ENCODE peak calls at places on chromosomes 3 and 15, in nine cellular contexts. V is transverse colon, Y is AG09309, Z is A549, B is adrenal gland, L is GM23338, P is foreskin fibroblast, I is kidney epithelial cell, G is cardiac fibroblast. F is an unnamed sample.

GRCh38 chr3:72550582-72551262 is 297.5 kb downstream of the SHQ1 start:
- DNase-seq in B (no peak), Z (no peak), V (no peak), L (no peak), I (no peak), Y (no peak), G (no peak), P (no peak), F (no peak)

GRCh38 chr15:89847101-89847500 is 32.4 kb upstream of the ANPEP start:
- DNase-seq in L (no peak), Y (no peak), G (no peak), P (no peak), V (no peak), B (no peak), Z (no peak), I (no peak), F (no peak)

GRCh38 chr15:99267957-99268356 is 16.7 kb downstream of the LRRC28 start:
- DNase-seq in Y (no peak), Z (no peak), V (no peak), G (no peak), B (no peak), P (no peak), I (no peak), L (no peak), F (no peak)

GRCh38 chr3:57757642-57758297 is 1.7 kb downstream of the SLMAP start:
- DNase-seq in Z (peak), G (peak), L (peak), I (no peak), P (peak), B (peak), V (peak), Y (no peak), F (no peak)

GRCh38 chr3:124545891-124546290 is 184.4 kb upstream of the UMPS start:
- DNase-seq in Z (no peak), I (no peak), G (no peak), L (no peak), V (no peak), B (no peak), P (no peak), Y (no peak), F (no peak)

GRCh38 chr15:48046813-48047483 is 73.8 kb upstream of the SLC24A5 start:
- DNase-seq in L (peak), I (no peak), P (no peak), Y (no peak), G (no peak), V (no peak), B (no peak), Z (no peak), F (no peak)

GRCh38 chr3:30657914-30658313 is 51.5 kb downstream of the TGFBR2 start:
- DNase-seq in Z (no peak), Y (no peak), G (no peak), V (no peak), L (no peak), B (no peak), I (no peak), P (peak), F (no peak)

GRCh38 chr15:75869446-75869845 is 26.2 kb downstream of the UBE2Q2 start:
- DNase-seq in I (no peak), Y (no peak), B (no peak), V (no peak), G (no peak), P (no peak), Z (no peak), L (no peak), F (no peak)

GRCh38 chr3:50674349-50675178 is at the start of gene DOCK3:
- DNase-seq in P (peak), L (peak), B (peak), G (peak), Y (no peak), V (peak), I (no peak), Z (peak), F (no peak)

GRCh38 chr3:13673207-13673606 is 124.3 kb downstream of the FBLN2 start:
- DNase-seq in L (peak), Z (peak), V (no peak), I (no peak), G (peak), B (no peak), P (no peak), Y (no peak), F (no peak)

GRCh38 chr15:88256261-88257230 is at the start of gene NTRK3:
- DNase-seq in B (no peak), P (peak), L (peak), Z (no peak), G (no peak), Y (no peak), V (no peak), I (no peak), F (no peak)

GRCh38 chr3:4950351-4950784 is 28.9 kb upstream of the BHLHE40 start:
- DNase-seq in I (no peak), B (no peak), P (no peak), Y (no peak), Z (no peak), G (peak), L (no peak), V (no peak), F (no peak)

GRCh38 chr3:44444896-44445691 is 32.4 kb downstream of the ZNF445 start:
- DNase-seq in V (no peak), I (no peak), P (no peak), Z (no peak), L (no peak), G (no peak), B (no peak), Y (no peak), F (no peak)

GRCh38 chr3:77530870-77531269 is 491.0 kb downstream of the ROBO2 start:
- DNase-seq in Y (peak), P (peak), I (no peak), G (no peak), V (no peak), B (no peak), L (no peak), Z (no peak), F (no peak)

GRCh38 chr3:32613183-32613582 is 42.5 kb upstream of the DYNC1LI1 start:
- DNase-seq in B (no peak), G (peak), Z (no peak), L (no peak), P (no peak), Y (no peak), V (no peak), I (no peak), F (no peak)

GRCh38 chr3:181756645-181757044 is 44.9 kb downstream of the SOX2 start:
- DNase-seq in L (peak), V (no peak), P (no peak), Y (no peak), B (no peak), I (no peak), Z (no peak), G (no peak), F (no peak)

GRCh38 chr3:11136871-11137626 is 17.2 kb upstream of the HRH1 start:
- DNase-seq in L (peak), I (peak), Y (peak), V (peak), B (peak), G (peak), Z (peak), P (peak), F (peak)

GRCh38 chr3:164380156-164380555 is 698.1 kb downstream of the SI start:
- DNase-seq in B (no peak), V (no peak), P (no peak), Z (no peak), G (no peak), Y (no peak), I (no peak), L (no peak), F (no peak)

GRCh38 chr3:55615694-55616310 is 128.7 kb upstream of the WNT5A start:
- DNase-seq in Y (no peak), L (peak), I (no peak), B (no peak), G (no peak), V (no peak), P (peak), Z (no peak), F (no peak)

GRCh38 chr3:14142567-14143270 is 17.9 kb downstream of the TMEM43 start:
- DNase-seq in P (no peak), B (no peak), I (no peak), G (no peak), L (no peak), Z (no peak), V (no peak), Y (no peak), F (no peak)

GRCh38 chr3:150783920-150784746 is 21.2 kb upstream of the SIAH2 start:
- DNase-seq in I (no peak), G (peak), Z (no peak), V (no peak), Y (no peak), B (no peak), L (no peak), P (no peak), F (no peak)

GRCh38 chr3:55624238-55624637 is 137.1 kb upstream of the WNT5A start:
- DNase-seq in I (no peak), G (peak), P (no peak), B (peak), L (no peak), Z (no peak), V (peak), Y (no peak), F (no peak)

GRCh38 chr3:161558256-161558655 is 61.6 kb downstream of the OTOL1 start:
- DNase-seq in B (no peak), I (no peak), V (no peak), G (no peak), Y (no peak), Z (no peak), L (no peak), P (peak), F (no peak)

GRCh38 chr3:169354774-169355501 is 308.6 kb downstream of the MECOM start:
- DNase-seq in B (no peak), Y (no peak), P (no peak), L (peak), Z (no peak), I (no peak), G (no peak), V (no peak), F (no peak)

GRCh38 chr3:176351408-176351807 is 845.9 kb downstream of the TBL1XR1 start:
- DNase-seq in P (peak), Z (no peak), B (no peak), G (peak), V (no peak), I (no peak), L (no peak), Y (peak), F (no peak)

GRCh38 chr3:64601824-64602223 is 86.0 kb downstream of the ADAMTS9 start:
- DNase-seq in Z (no peak), P (no peak), G (no peak), L (no peak), B (no peak), I (no peak), Y (no peak), V (no peak), F (no peak)
- TF ChIP-seq CTCF in Z (no peak), P (no peak), G (no peak), L (no peak), B (no peak), I (no peak), Y (no peak), V (no peak), F (no peak)

GRCh38 chr3:128252083-128252482 is 98.8 kb downstream of the EEFSEC start:
- DNase-seq in L (no peak), P (no peak), Z (no peak), I (no peak), Y (no peak), G (no peak), V (no peak), B (no peak), F (no peak)

GRCh38 chr3:128256131-128256530 is 102.8 kb downstream of the EEFSEC start:
- DNase-seq in I (no peak), P (no peak), L (no peak), Z (no peak), B (no peak), Y (no peak), V (no peak), G (no peak), F (no peak)

GRCh38 chr3:128254967-128255366 is 101.7 kb downstream of the EEFSEC start:
- DNase-seq in B (no peak), Z (no peak), V (no peak), P (no peak), I (no peak), G (no peak), L (peak), Y (no peak), F (no peak)

GRCh38 chr3:128254066-128254590 is 100.8 kb downstream of the EEFSEC start:
- DNase-seq in P (peak), Z (no peak), L (no peak), V (no peak), Y (no peak), B (no peak), G (no peak), I (no peak), F (no peak)

DNA sequence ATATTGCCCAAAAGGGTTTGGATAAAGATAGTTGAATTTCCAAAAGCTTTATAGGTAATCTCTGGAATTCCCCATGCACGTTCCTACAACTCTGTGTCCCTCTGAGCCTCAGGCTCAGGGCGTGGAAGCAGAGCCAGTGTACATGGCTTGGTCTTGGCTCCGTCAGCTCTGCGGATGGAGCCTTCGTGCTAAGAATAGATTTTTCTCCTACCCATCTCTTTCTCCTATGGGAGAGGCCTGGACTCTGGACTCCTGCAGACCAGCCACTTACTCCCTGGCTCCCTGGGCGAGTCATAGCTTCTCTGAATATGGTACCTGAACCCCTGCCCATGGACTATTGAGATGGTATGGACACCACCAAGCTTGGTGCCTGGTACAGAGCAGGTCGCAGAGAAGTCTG is 99.9 kb downstream of the EEFSEC start:
- DNase-seq in G (no peak), Y (no peak), V (no peak), L (no peak), P (no peak), B (no peak), I (no peak), Z (no peak), F (no peak)
- TF ChIP-seq CTCF in G (no peak), Y (no peak), V (no peak), L (no peak), P (no peak), B (no peak), I (no peak), Z (no peak), F (no peak)

GRCh38 chr3:25674670-25675069 is 10.0 kb upstream of the TOP2B start:
- DNase-seq in B (no peak), Y (no peak), V (no peak), L (no peak), G (no peak), I (no peak), P (no peak), Z (no peak), F (no peak)
- TF ChIP-seq CTCF in B (no peak), Y (no peak), V (no peak), L (no peak), G (no peak), I (no peak), P (no peak), Z (no peak), F (no peak)

DNA sequence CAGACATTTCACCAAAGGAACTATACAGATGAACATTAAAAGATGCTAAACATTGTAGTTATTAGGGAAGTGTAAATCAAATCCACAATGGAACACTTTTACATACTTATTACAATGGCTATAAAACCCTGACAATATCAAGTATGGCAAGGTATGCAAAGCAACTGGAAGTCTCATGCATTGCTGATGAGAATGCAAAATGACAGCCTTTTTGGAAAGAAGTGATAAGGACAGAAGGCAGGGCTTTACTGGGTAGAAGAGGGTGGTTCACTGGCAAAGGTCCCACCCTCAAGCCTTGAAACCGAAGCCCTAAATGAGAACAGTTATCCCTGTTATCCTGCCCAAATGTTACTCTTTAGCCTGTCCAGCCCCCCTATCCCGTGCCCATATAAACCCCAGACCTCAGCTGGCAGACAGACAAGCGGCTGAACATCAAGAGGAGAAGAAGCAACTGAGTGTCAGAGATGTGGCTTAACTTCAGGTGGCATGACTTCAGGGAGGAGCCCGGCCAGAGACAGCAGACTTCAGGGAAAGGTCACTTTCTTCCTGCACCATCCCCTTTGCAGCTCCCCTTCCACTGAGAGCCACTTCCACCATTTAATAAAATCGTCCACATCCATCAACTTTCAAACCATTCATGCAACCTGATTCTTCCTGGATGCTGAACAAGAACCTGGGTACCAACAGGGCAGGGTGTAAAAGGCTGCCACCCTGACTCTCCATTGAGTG is 722 bp upstream of the GCSAM start:
- DNase-seq in G (no peak), I (no peak), P (no peak), L (no peak), Z (no peak), V (no peak), B (no peak), Y (no peak), F (no peak)
- TF ChIP-seq CTCF in G (no peak), I (no peak), P (no peak), L (no peak), Z (no peak), V (no peak), B (no peak), Y (no peak), F (no peak)

GRCh38 chr15:68674975-68675374 is 96.2 kb downstream of the CORO2B start:
- DNase-seq in L (no peak), V (no peak), Z (no peak), P (no peak), G (peak), Y (no peak), I (no peak), B (no peak), F (no peak)

GRCh38 chr15:68668926-68669600 is 90.3 kb downstream of the CORO2B start:
- DNase-seq in P (no peak), I (no peak), L (no peak), B (no peak), Z (no peak), V (no peak), Y (no peak), G (no peak), F (no peak)

GRCh38 chr15:68676011-68676605 is 97.3 kb downstream of the CORO2B start:
- DNase-seq in B (no peak), G (no peak), V (no peak), L (no peak), I (no peak), Y (no peak), P (no peak), Z (no peak), F (no peak)

GRCh38 chr15:68672251-68672650 is 93.5 kb downstream of the CORO2B start:
- DNase-seq in I (no peak), G (no peak), B (no peak), Z (no peak), P (no peak), Y (no peak), L (no peak), V (no peak), F (no peak)

GRCh38 chr15:68672781-68673205 is 94.0 kb downstream of the CORO2B start:
- DNase-seq in P (peak), V (no peak), B (no peak), L (peak), Z (no peak), I (no peak), G (peak), Y (no peak), F (no peak)
- TF ChIP-seq CTCF in P (peak), V (no peak), B (no peak), L (peak), Z (peak), I (peak), G (peak), Y (peak), F (peak)

DNA sequence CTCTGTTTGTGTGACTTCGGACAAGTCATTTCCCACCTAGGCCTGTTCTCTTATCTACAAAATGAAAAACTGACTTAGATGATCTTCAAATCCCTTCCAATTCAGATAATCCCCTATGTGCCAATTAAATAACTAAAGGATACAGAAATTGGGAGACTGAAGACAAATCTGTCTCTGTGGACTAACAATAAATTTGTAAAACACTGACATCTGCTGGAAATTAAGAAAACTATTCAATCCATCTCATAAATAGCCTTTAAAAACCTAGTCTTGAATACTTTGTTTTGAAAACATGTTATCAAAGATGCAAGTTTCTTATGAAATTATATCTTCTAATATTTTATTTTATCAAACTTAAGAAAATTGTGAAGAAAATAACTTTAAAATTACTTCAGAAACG is 38.3 kb downstream of the MTHFS start:
- DNase-seq in B (no peak), I (no peak), V (no peak), G (peak), P (peak), Y (no peak), Z (no peak), L (no peak), F (no peak)
- TF ChIP-seq CTCF in B (peak), I (no peak), V (no peak), G (no peak), P (no peak), Y (no peak), Z (peak), L (no peak), F (peak)

GRCh38 chr3:184135149-184135910 is at the start of gene EIF2B5:
- DNase-seq in V (peak), L (peak), Z (peak), I (peak), G (peak), Y (peak), B (peak), P (peak), F (peak)
- TF ChIP-seq CTCF in V (no peak), L (peak), Z (no peak), I (peak), G (peak), Y (peak), B (no peak), P (peak), F (peak)

GRCh38 chr15:73715417-73715816 is 31.2 kb downstream of the CD276 start:
- DNase-seq in I (no peak), Z (no peak), Y (no peak), G (no peak), B (no peak), L (no peak), V (no peak), P (no peak), F (no peak)

GRCh38 chr15:73717206-73717605 is 33.0 kb downstream of the CD276 start:
- DNase-seq in G (no peak), B (no peak), Y (no peak), I (no peak), P (peak), V (no peak), L (no peak), Z (no peak), F (no peak)

GRCh38 chr15:73714695-73715301 is 30.6 kb downstream of the CD276 start:
- DNase-seq in P (no peak), Y (no peak), G (no peak), V (no peak), Z (no peak), I (no peak), L (no peak), B (no peak), F (no peak)

GRCh38 chr15:73716417-73716816 is 32.2 kb downstream of the CD276 start:
- DNase-seq in V (no peak), L (no peak), Y (no peak), Z (no peak), G (no peak), P (no peak), I (no peak), B (no peak), F (no peak)

DNA sequence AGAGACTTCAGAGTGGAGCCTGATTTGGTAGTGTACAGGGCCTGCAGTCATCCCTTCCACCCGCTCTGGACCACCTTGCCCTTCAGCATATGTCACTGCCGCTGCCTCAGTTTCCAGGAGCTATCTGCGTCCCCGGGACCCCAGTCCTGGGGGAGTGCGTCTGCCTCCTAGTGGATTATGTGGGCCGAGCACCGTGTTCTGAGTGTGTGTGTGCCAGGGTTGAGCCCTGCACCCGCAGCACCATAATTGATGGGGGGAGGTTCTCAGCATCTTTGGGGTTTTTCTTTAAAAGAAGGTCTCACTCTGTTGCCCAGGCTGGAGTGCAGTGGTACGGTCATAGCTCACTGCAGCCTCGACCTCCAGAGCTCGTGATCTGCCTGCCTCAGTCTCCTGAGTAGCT is 33.6 kb downstream of the CD276 start:
- DNase-seq in Z (no peak), I (no peak), L (peak), P (no peak), B (no peak), V (no peak), Y (no peak), G (no peak), F (no peak)
- TF ChIP-seq CTCF in Z (no peak), I (no peak), L (peak), P (peak), B (no peak), V (no peak), Y (no peak), G (peak), F (peak)

GRCh38 chr3:167151671-167152070 is 228.4 kb downstream of the ZBBX start:
- DNase-seq in Z (no peak), P (no peak), Y (no peak), G (no peak), L (no peak), I (no peak), V (no peak), B (no peak), F (no peak)
- TF ChIP-seq CTCF in Z (no peak), P (no peak), Y (no peak), G (no peak), L (no peak), I (no peak), V (no peak), B (no peak), F (no peak)

F was measured in retinal pigment epithelial cell.